ENCODE peak calls at places on chromosome 1, in six cellular contexts. K is T-helper 17 cell, V is heart left ventricle, H is A549, X is memory B cell, C is left ventricle myocardium superior. R is an unnamed sample.

GRCh38 chr1:175904808-175905207 is 161.4 kb upstream of the TNR start:
- ATAC-seq in X (no peak), H (no peak), V (no peak), K (no peak), C (no peak), R (no peak)

GRCh38 chr1:228668553-228669400 is 66.5 kb upstream of the RHOU start:
- ATAC-seq in H (no peak), C (peak; percentile 77), X (no peak), K (no peak), V (peak; percentile 88), R (peak; percentile 70)

GRCh38 chr1:43530483-43531452 is at the start of gene PTPRF:
- ATAC-seq in V (peak; percentile 59), H (peak; percentile 39), K (peak; percentile 44), C (peak; percentile 75), X (peak; percentile 23), R (peak; percentile 79)

GRCh38 chr1:15255582-15256149 is 8.6 kb downstream of the FHAD1 start:
- ATAC-seq in V (no peak), H (no peak), C (no peak), K (no peak), X (no peak), R (no peak)

GRCh38 chr1:209854196-209854595 is 26.4 kb downstream of the UTP25 start:
- ATAC-seq in V (no peak), X (no peak), C (no peak), K (no peak), H (no peak), R (no peak)

GRCh38 chr1:4362314-4363044 is 291.9 kb upstream of the AJAP1 start:
- ATAC-seq in H (no peak), C (no peak), V (no peak), X (no peak), K (no peak), R (no peak)

GRCh38 chr1:170198584-170198983 is 52.8 kb downstream of the NTMT2 start:
- ATAC-seq in C (no peak), X (no peak), H (no peak), V (no peak), K (no peak), R (no peak)

GRCh38 chr1:204529371-204529895 is 13.2 kb downstream of the MDM4 start:
- ATAC-seq in H (peak; percentile 56), X (no peak), V (peak; percentile 18), C (peak; percentile 24), K (no peak), R (no peak)

GRCh38 chr1:183209533-183210158 is 23.6 kb downstream of the LAMC2 start:
- ATAC-seq in K (no peak), V (no peak), X (no peak), H (peak; percentile 87), C (peak; percentile 38), R (peak; percentile 63)

GRCh38 chr1:233088613-233089012 is 138.2 kb downstream of the NTPCR start:
- ATAC-seq in V (no peak), C (no peak), X (no peak), H (no peak), K (no peak), R (no peak)

GRCh38 chr1:230009611-230010313 is 57.3 kb upstream of the GALNT2 start:
- ATAC-seq in C (no peak), V (no peak), K (no peak), X (no peak), H (no peak), R (no peak)

GRCh38 chr1:43054961-43055360 is 96.3 kb upstream of the SLC2A1 start:
- ATAC-seq in V (no peak), C (no peak), K (no peak), X (no peak), H (no peak), R (no peak)

R was measured in gastroesophageal sphincter.